ENCODE peak calls at places on chromosomes 12 and 14, in six cellular contexts. S, J, B, L, K and A are unnamed samples.

GRCh38 chr14:104887623-104888488 is 22.8 kb downstream of the CEP170B start:
- DNase-seq in J (peak; percentile 25), B (no peak), L (peak; percentile 2), K (no peak), S (no peak), A (no peak)

GRCh38 chr12:29763301-29763683 is 20.4 kb downstream of the TMTC1 start:
- DNase-seq in L (no peak), S (no peak), K (no peak), J (no peak), B (no peak), A (no peak)

GRCh38 chr12:22729431-22729830 is 104.5 kb downstream of the ETNK1 start:
- DNase-seq in L (no peak), B (no peak), K (no peak), S (no peak), J (no peak), A (no peak)

GRCh38 chr12:118259079-118259478 is 113.6 kb downstream of the TAOK3 start:
- DNase-seq in L (peak; percentile 21), B (no peak), J (no peak), S (peak; percentile 21), K (no peak), A (no peak)

GRCh38 chr12:123041042-123041531 is 60.6 kb downstream of the ARL6IP4 start:
- DNase-seq in L (no peak), J (peak; percentile 11), K (peak; percentile 56), B (no peak), S (no peak), A (no peak)

GRCh38 chr14:56195727-56196126 is 77.5 kb downstream of the PELI2 start:
- DNase-seq in K (no peak), J (no peak), S (peak; percentile 59), L (peak; percentile 78), B (no peak), A (no peak)

GRCh38 chr14:99730876-99731351 is 46.8 kb downstream of the CYP46A1 start:
- DNase-seq in S (no peak), K (no peak), L (no peak), B (no peak), J (peak; percentile 27), A (peak; percentile 67)

GRCh38 chr12:52057958-52058576 is 6.8 kb downstream of the NR4A1 start:
- DNase-seq in S (no peak), K (no peak), J (no peak), B (no peak), L (no peak), A (no peak)

GRCh38 chr12:117009759-117010158 is 89.5 kb downstream of the TESC start:
- DNase-seq in L (no peak), B (no peak), K (no peak), S (no peak), J (no peak), A (no peak)

GRCh38 chr12:53994268-53994690 is 5.7 kb upstream of the HOXC9 start:
- DNase-seq in B (no peak), L (no peak), J (no peak), K (peak; percentile 55), S (no peak), A (no peak)

GRCh38 chr12:124917135-124917840 is 2.8 kb upstream of the UBC start:
- DNase-seq in L (peak; percentile 100), K (peak; percentile 83), S (peak; percentile 100), J (peak; percentile 99), B (peak; percentile 98), A (peak; percentile 99)